ENCODE peak calls at places on chromosomes 7 and 10, in four cellular contexts. V is activated T-helper 1 cell treated with Interleukin-2 at 50 U/mL for 16 hours, B is NCI-H446, T is chondrocyte. M is an unnamed sample.

GRCh38 chr7:116139807-116140206 is 70.5 kb upstream of the TES start:
- DNase-seq in V (no peak), B (no peak), T (no peak), M (no peak)

GRCh38 chr7:30816291-30817059 is 45.3 kb downstream of the MINDY4 start:
- DNase-seq in V (no peak), B (no peak), T (no peak), M (no peak)

GRCh38 chr7:130995252-130996081 is 261.5 kb upstream of the KLF14 start:
- DNase-seq in V (no peak), B (no peak), T (no peak), M (no peak)

GRCh38 chr7:76048668-76048988 is 722 bp downstream of the MDH2 start:
- DNase-seq in V (no peak), B (no peak), T (no peak), M (no peak)

GRCh38 chr10:122020202-122020601 is 31.2 kb downstream of the TACC2 start:
- DNase-seq in V (no peak), B (no peak), T (no peak), M (no peak)

GRCh38 chr7:33243319-33243881 is 114.0 kb downstream of the BBS9 start:
- DNase-seq in V (no peak), B (peak), T (no peak), M (no peak)

GRCh38 chr7:16471933-16472332 is 6.4 kb upstream of the SOSTDC1 start:
- DNase-seq in V (no peak), B (no peak), T (no peak), M (no peak)

GRCh38 chr10:112904000-112904399 is 46.0 kb upstream of the TCF7L2 start:
- DNase-seq in V (no peak), B (no peak), T (no peak), M (no peak)

GRCh38 chr10:124465003-124465776 is 3.6 kb downstream of the LHPP start:
- DNase-seq in V (no peak), B (no peak), T (no peak), M (no peak)

GRCh38 chr10:117663750-117664149 is 121.2 kb downstream of the EMX2 start:
- DNase-seq in V (no peak), B (no peak), T (no peak), M (no peak)

GRCh38 chr10:62047240-62047897 is 145.9 kb downstream of the ARID5B start:
- DNase-seq in V (no peak), B (no peak), T (no peak), M (no peak)

GRCh38 chr10:113540845-113541553 is 11.9 kb upstream of the HABP2 start:
- DNase-seq in V (no peak), B (no peak), T (no peak), M (no peak)

GRCh38 chr10:87842776-87843497 is 20.4 kb downstream of the KLLN start:
- DNase-seq in V (no peak), B (no peak), T (no peak), M (no peak)

GRCh38 chr10:35339946-35340345 is 3.6 kb downstream of the CCNY start:
- DNase-seq in V (no peak), B (no peak), T (no peak), M (no peak)

M was measured in CD4-positive, alpha-beta T cell.